ENCODE peak calls at places on chromosomes 3 and 15, in five cellular contexts. M, S, Q, J and Z are unnamed samples.
A peak's percentile ranks its signal among the peaks of the same experiment; 100 is the strongest.

GRCh38 chr15:44541282-44541958 is 4.5 kb downstream of the EIF3J start:
- DNase-seq in J (peak; percentile 74), S (peak; percentile 87), Q (no peak), M (peak; percentile 66), Z (peak; percentile 65)

GRCh38 chr3:36514171-36514570 is 133.9 kb downstream of the STAC start:
- DNase-seq in J (peak; percentile 44), S (peak; percentile 65), Q (no peak), M (peak; percentile 36), Z (peak; percentile 24)

GRCh38 chr15:38041576-38041975 is 107.1 kb downstream of the TMCO5A start:
- DNase-seq in M (peak; percentile 78), J (peak; percentile 66), Q (no peak), S (peak; percentile 66), Z (peak; percentile 75)

GRCh38 chr3:34200576-34200975 is 402.1 kb downstream of the PDCD6IP start:
- DNase-seq in J (no peak), S (no peak), M (no peak), Q (no peak), Z (no peak)

GRCh38 chr3:78076379-78076778 is 1036.5 kb downstream of the ROBO2 start:
- DNase-seq in S (peak; percentile 46), M (no peak), Q (no peak), J (no peak), Z (no peak)

GRCh38 chr3:123469323-123469995 is 20.6 kb upstream of the ADCY5 start:
- DNase-seq in J (no peak), M (no peak), S (no peak), Q (no peak), Z (no peak)

GRCh38 chr15:70172124-70172523 is 74.4 kb upstream of the TLE3 start:
- DNase-seq in M (no peak), J (no peak), S (no peak), Q (no peak), Z (no peak)

GRCh38 chr15:70615435-70616310 is 147.7 kb downstream of the UACA start:
- DNase-seq in M (no peak), J (no peak), Q (no peak), S (no peak), Z (no peak)

GRCh38 chr3:30984855-30985793 is 90.7 kb upstream of the GADL1 start:
- DNase-seq in Q (no peak), J (peak; percentile 28), M (peak; percentile 8), S (peak; percentile 45), Z (no peak)

GRCh38 chr3:23944007-23944760 is 902 bp upstream of the NR1D2 start:
- DNase-seq in J (no peak), Q (no peak), M (no peak), S (no peak), Z (no peak)

GRCh38 chr3:71133874-71134273 is 449.7 kb downstream of the FOXP1 start:
- DNase-seq in S (no peak), Q (no peak), J (no peak), M (no peak), Z (no peak)

GRCh38 chr3:146772211-146772743 is 167.1 kb upstream of the PLSCR5 start:
- DNase-seq in J (no peak), Q (no peak), S (no peak), M (no peak), Z (no peak)

DNA sequence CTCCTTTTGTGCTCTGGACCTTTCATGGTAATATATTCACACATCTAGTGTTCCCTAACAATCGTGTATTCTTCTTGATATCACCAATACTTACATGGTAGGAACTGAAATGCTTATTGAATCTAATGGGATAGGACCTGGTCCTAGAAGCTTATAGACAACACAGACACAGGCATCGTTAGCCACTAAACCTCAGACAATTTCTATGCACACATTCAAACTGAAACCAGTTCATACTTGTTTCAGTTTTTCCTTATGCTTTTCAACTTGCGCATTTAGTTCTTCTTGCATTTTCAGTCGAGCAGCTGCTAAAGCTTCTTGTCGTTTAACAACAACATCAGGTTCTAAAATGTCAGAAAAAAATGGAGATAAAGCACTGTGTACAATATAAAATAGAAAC is 2.3 kb downstream of the SELENOS start:
- DNase-seq in M (no peak), J (no peak), Q (no peak), S (no peak), Z (no peak)
- TF ChIP-seq CTCF in M (no peak), J (no peak), Q (no peak), S (no peak), Z (no peak)

DNA sequence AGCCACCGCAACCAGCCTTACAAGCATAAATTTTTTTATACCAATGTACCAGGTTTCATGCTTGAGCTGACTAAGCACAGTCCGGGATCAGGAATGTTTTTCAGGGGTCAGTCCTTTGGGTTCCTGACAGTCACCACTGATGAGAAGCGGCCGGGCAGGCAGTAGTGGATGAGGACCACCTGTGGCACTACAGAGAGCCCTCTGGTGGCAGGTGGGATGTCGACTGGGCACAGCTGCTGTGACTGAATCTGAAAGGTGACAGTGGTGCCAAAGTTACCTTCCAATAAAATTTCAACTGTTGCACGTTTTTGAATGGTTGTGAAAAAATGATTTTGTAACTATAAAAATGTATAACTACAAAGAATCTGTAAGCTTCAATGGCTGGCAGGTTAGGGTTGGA is 34.0 kb downstream of the TPRA1 start:
- DNase-seq in S (no peak), M (no peak), Q (no peak), J (no peak), Z (no peak)
- TF ChIP-seq CTCF in S (no peak), M (peak; percentile 45), Q (no peak), J (no peak), Z (no peak)

GRCh38 chr3:180860180-180860858 is 52.2 kb upstream of the FXR1 start:
- DNase-seq in M (no peak), Q (no peak), S (no peak), J (no peak), Z (no peak)

GRCh38 chr3:180854887-180855286 is 57.6 kb upstream of the FXR1 start:
- DNase-seq in J (no peak), M (no peak), Q (no peak), S (no peak), Z (no peak)

GRCh38 chr3:180855956-180856355 is 56.5 kb upstream of the FXR1 start:
- DNase-seq in Q (no peak), S (no peak), M (no peak), J (no peak), Z (no peak)

GRCh38 chr3:180855364-180855763 is 57.1 kb upstream of the FXR1 start:
- DNase-seq in M (peak; percentile 29), Q (no peak), J (peak; percentile 6), S (peak; percentile 1), Z (no peak)
- TF ChIP-seq CTCF in M (peak; percentile 57), Q (no peak), J (peak; percentile 16), S (peak; percentile 15), Z (no peak)

DNA sequence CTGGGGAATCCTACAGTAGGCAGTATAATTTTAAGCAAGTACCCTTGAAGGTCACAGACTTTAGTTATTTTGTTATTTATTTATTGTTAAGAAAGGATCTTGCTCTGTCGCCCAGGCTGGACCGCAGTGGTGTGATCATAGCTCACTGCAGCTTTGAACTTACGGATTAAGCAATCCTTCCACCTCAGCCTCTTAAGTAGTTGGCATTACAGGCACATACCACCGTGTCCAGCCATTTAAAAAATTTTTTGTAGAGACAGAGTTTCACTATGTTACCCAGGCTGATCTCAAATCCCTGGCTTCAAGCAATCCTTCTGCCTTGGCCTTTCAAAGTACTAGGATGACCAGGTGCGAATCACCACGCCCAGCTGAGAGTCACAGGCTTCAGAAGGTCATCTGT is 22.1 kb upstream of the SH3BP5 start:
- DNase-seq in M (no peak), J (no peak), Q (no peak), S (no peak), Z (no peak)
- TF ChIP-seq CTCF in M (no peak), J (no peak), Q (no peak), S (no peak), Z (no peak)

GRCh38 chr3:53122933-53123305 is 7.3 kb downstream of the RFT1 start:
- DNase-seq in S (no peak), J (no peak), Q (no peak), M (no peak), Z (no peak)
- TF ChIP-seq CTCF in S (no peak), J (no peak), Q (no peak), M (no peak), Z (no peak)

DNA sequence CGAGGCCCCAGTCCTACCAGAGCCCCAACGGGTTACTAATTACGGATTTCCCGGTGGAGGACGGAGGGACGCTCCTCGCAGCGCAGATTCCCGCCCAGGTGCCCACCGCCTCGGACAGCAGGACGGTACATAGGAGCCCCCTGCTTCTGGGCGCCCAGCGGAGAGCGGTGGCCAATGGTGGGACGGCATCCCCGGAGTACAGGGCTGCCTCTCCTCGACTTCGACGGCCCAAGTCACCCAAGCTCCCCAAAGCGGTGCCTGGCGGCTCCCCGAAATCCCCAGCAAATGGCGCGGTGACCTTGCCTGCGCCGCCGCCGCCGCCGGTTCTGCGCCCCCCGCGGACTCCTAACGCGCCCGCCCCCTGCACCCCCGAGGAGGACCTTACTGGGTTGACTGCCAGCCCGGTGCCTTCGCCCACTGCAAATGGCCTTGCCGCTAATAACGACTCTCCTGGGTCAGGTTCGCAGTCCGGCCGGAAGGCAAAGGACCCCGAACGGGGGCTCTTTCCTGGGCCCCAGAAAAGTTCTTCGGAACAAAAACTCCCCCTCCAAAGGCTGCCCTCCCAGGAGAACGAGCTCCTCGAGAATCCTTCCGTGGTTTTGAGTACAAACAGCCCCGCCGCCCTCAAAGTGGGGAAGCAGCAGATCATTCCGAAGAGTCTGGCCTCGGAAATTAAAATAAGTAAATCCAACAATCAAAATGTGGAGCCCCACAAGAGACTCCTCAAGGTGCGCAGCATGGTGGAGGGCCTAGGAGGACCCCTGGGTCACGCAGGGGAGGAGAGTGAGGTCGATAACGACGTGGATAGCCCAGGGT is 1.1 kb downstream of the ARHGEF26 start:
- DNase-seq in Q (no peak), J (no peak), M (no peak), S (no peak), Z (peak; percentile 18)
- TF ChIP-seq CTCF in Q (no peak), J (no peak), M (no peak), S (no peak), Z (no peak)

GRCh38 chr15:95972136-95972553 is 358.4 kb upstream of the NR2F2 start:
- DNase-seq in Q (no peak), M (no peak), S (peak; percentile 88), J (peak; percentile 89), Z (peak; percentile 90)

GRCh38 chr15:95970326-95970725 is 360.2 kb upstream of the NR2F2 start:
- DNase-seq in S (no peak), J (no peak), M (no peak), Q (no peak), Z (no peak)

GRCh38 chr15:95975212-95975611 is 355.3 kb upstream of the NR2F2 start:
- DNase-seq in J (no peak), Q (no peak), M (no peak), S (no peak), Z (no peak)

GRCh38 chr15:95972812-95973211 is 357.7 kb upstream of the NR2F2 start:
- DNase-seq in J (no peak), S (no peak), Q (no peak), M (no peak), Z (no peak)

DNA sequence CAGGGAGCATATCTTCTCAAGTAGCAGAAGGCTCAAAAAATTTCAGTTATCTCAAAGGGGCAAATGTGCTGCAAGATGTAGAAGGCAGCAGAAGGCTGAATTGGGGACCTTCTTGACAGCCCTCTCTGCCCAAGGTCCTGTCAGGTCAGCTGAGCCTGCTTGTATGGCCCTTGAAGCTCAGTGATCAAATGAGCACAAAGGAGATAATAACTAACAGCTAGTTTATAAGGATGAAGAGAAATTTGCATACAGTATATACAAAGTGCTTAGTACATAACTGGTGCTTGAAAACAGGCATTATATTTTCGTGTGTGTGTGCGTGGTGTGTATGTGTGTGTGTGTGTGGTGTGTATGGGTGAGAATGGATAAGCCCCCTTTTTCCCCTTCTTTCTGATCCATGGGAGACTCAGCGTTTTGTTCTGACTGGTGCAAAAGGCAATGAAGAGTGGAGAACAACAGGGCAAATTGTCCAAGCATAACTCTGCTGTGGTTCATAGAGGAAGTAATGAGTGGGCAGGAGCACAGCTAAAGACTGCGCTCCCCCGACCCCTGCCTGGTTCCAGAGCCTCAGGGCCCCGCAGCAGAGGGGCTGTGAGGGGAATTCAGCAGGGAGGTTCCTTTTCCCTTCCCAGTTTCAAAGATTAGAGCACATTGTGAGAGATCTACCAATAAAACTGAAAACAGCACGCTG is 356.8 kb upstream of the NR2F2 start:
- DNase-seq in J (no peak), Q (no peak), S (peak; percentile 3), M (no peak), Z (no peak)
- TF ChIP-seq CTCF in J (no peak), Q (no peak), S (no peak), M (no peak), Z (no peak)